ENCODE peak calls at places on chromosomes 5 and 9, in five cellular contexts. M is stomach; Z is A673; E is CD8-positive, alpha-beta memory T cell; H is H9. C is an unnamed sample.
A peak's percentile ranks its signal among the peaks of the same experiment; 100 is the strongest.

GRCh38 chr5:171314728-171315385 is 5.8 kb downstream of the TLX3 start:
- DNase-seq in Z (no peak), E (no peak), H (peak; percentile 52), M (no peak), C (no peak)

GRCh38 chr9:123550797-123551196 is 194.8 kb downstream of the CRB2 start:
- DNase-seq in H (peak; percentile 57), M (no peak), Z (peak; percentile 9), E (no peak), C (no peak)

GRCh38 chr5:72122619-72123018 is 15.3 kb downstream of the MAP1B start:
- DNase-seq in E (no peak), Z (no peak), M (no peak), H (no peak), C (no peak)

GRCh38 chr9:133992780-133993634 is 883 bp upstream of the VAV2 start:
- DNase-seq in H (peak; percentile 78), Z (peak; percentile 83), M (peak; percentile 79), E (peak; percentile 78), C (peak; percentile 93)

GRCh38 chr5:135264451-135265445 is 134.3 kb downstream of the MACROH2A1 start:
- DNase-seq in Z (no peak), M (no peak), E (no peak), H (no peak), C (no peak)

GRCh38 chr9:121652037-121652837 is 803 bp downstream of the DAB2IP start:
- DNase-seq in M (peak; percentile 67), H (peak; percentile 47), E (peak; percentile 21), Z (peak; percentile 39), C (peak; percentile 74)

GRCh38 chr5:78912085-78912771 is 72.9 kb downstream of the ARSB start:
- DNase-seq in M (no peak), H (no peak), Z (no peak), E (no peak), C (no peak)

GRCh38 chr5:107985144-107985543 is 314.4 kb upstream of the EFNA5 start:
- DNase-seq in E (no peak), M (peak; percentile 57), Z (no peak), H (no peak), C (no peak)

GRCh38 chr9:1604942-1605560 is 410.1 kb upstream of the SMARCA2 start:
- DNase-seq in Z (peak; percentile 54), E (no peak), M (no peak), H (no peak), C (no peak)

GRCh38 chr5:132838516-132839282 is 8.3 kb upstream of the SHROOM1 start:
- DNase-seq in E (no peak), Z (no peak), M (no peak), H (no peak), C (no peak)

GRCh38 chr9:72127753-72128152 is 21.5 kb upstream of the GDA start:
- DNase-seq in E (no peak), M (no peak), Z (no peak), H (no peak), C (no peak)

GRCh38 chr9:93597142-93597706 is 20.8 kb downstream of the PHF2 start:
- DNase-seq in E (no peak), H (no peak), M (no peak), Z (no peak), C (no peak)

GRCh38 chr5:127440831-127441230 is 76.6 kb upstream of the PRRC1 start:
- DNase-seq in E (no peak), M (no peak), Z (no peak), H (no peak), C (no peak)

GRCh38 chr9:19998153-19998552 is 209.3 kb upstream of the SLC24A2 start:
- DNase-seq in E (no peak), Z (peak; percentile 62), H (no peak), M (no peak), C (no peak)

GRCh38 chr9:92759990-92760893 is 4.4 kb downstream of the BICD2 start:
- DNase-seq in M (peak; percentile 82), H (peak; percentile 26), E (no peak), Z (no peak), C (no peak)

GRCh38 chr9:136328622-136329041 is 1.3 kb downstream of the GPSM1 start:
- DNase-seq in Z (peak; percentile 51), E (no peak), M (no peak), H (no peak), C (no peak)

GRCh38 chr9:131467214-131467935 is 35.3 kb upstream of the POMT1 start:
- DNase-seq in H (no peak), Z (no peak), M (no peak), E (no peak), C (no peak)

GRCh38 chr5:164013077-164013670 is 507.8 kb downstream of the MAT2B start:
- DNase-seq in E (no peak), H (peak; percentile 43), M (peak; percentile 51), Z (peak; percentile 71), C (no peak)

GRCh38 chr9:96574931-96575351 is 44.7 kb downstream of the CDC14B start:
- DNase-seq in M (no peak), Z (no peak), E (no peak), H (no peak), C (no peak)

GRCh38 chr9:127189628-127190027 is 67.2 kb upstream of the ANGPTL2 start:
- DNase-seq in Z (no peak), H (no peak), M (no peak), E (no peak), C (no peak)

GRCh38 chr5:10671041-10672008 is 89.7 kb downstream of the DAP start:
- DNase-seq in H (no peak), Z (peak; percentile 48), M (no peak), E (no peak), C (no peak)

GRCh38 chr5:58019614-58020013 is 440.3 kb downstream of the PLK2 start:
- DNase-seq in E (no peak), M (peak; percentile 27), Z (no peak), H (no peak), C (peak; percentile 55)

GRCh38 chr9:137367506-137368430 is 55.2 kb downstream of the EXD3 start:
- DNase-seq in M (no peak), H (peak; percentile 27), E (no peak), Z (no peak), C (peak; percentile 16)

GRCh38 chr5:88664630-88665029 is 218.4 kb downstream of the MEF2C start:
- DNase-seq in Z (no peak), M (no peak), E (no peak), H (no peak), C (no peak)

GRCh38 chr5:27316283-27316675 is 277.9 kb upstream of the CDH9 start:
- DNase-seq in H (no peak), M (no peak), Z (no peak), E (no peak), C (no peak)

GRCh38 chr9:92749934-92750315 is 14.7 kb downstream of the BICD2 start:
- DNase-seq in Z (no peak), H (no peak), E (no peak), M (no peak), C (no peak)

GRCh38 chr9:75105019-75105540 is 16.8 kb downstream of the OSTF1 start:
- DNase-seq in Z (no peak), H (no peak), M (no peak), E (no peak), C (no peak)

GRCh38 chr9:128026255-128027165 is 40.6 kb downstream of the NAIF1 start:
- DNase-seq in E (peak; percentile 92), H (no peak), Z (no peak), M (peak; percentile 38), C (peak; percentile 75)

GRCh38 chr9:122807271-122807900 is 7.5 kb downstream of the OR1K1 start:
- DNase-seq in H (no peak), M (no peak), Z (no peak), E (no peak), C (no peak)

DNA sequence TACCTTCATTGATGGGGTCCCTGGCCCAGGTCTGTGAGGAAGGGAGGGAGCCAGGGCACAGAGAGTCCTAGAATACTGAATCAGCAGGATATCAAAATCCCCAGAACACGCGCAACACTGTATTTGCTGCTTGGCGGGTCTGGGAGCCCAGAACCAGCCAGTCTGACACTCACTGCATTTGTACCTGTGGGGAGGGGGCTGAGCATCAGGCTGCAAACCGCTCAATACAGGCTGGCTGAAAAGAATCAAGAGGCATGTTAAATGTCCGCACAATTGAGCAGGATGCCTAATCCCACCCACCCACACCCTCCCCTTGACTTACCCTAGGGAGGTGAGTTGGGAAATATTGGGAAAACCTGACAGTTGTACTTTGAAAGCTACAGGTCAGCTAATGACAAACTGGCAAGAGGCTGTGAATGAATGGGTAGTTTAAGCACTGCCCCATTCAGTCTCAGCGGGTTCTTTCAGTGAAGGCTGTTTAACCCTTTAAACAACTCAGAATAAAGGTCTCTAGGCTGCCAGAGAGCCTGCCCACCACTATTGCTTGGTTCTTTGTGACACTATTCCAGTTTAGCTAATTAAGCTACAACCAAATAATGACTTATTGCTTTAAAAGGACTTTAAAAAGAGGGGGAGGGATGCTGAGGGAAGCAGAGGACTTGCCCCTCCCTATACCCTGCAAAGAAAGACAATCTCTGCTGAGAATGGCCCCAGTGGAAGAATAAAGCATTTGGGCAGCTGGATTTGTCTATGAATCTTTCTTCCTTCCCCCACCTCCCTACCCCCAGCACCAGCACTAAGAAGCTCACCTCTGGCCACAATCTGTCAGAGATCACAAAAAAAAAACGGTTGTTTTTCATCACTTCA is 5.0 kb downstream of the SPRY4 start:
- DNase-seq in E (no peak), H (no peak), M (no peak), Z (no peak), C (no peak)
- H3K4me1 ChIP-seq in E (peaks cover 26% of the 10 kb centered on the region), H (peaks cover 16% of the 10 kb centered on the region), M (peaks cover 70% of the 10 kb centered on the region), Z (peaks cover 85% of the 10 kb centered on the region), C (peaks cover 44% of the 10 kb centered on the region)

DNA sequence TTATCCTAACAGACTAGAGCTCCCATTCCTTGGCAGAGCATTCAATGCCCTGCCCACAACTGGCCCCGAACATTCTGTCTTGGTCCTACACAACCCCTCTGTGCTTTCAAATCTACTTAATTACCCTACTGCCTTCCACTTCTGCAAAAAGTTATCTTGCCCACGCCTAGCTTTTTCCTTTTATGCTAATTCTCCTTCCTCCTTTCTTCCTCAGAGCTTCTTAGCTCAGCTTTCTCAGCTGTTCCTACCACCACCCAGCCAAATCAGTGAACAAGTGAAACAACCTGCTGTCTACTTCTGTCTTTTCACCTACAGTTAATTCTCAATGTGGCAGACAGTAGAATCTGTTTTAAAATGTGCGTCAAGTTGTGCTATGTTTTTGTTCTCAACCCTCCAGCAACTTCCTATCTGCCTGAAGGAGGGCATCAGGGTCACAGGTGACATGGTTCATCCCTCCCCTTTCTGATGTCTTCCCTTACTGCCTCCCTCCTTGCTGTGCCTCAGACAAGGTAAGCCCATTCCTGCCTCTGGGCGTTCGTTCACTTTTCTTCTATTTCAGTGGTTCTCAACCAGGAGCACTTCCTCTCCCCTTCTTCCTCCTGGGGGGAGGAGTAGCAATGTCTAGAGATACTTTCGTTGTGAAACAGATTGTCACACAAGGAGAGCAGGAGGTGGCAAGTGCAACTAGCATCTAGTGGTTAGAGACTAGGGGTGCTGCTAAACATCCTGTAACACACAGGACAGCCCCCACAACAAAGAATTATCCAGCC is 1.3 kb upstream of the REEP5 start:
- DNase-seq in E (peak; percentile 66), M (no peak), H (peak; percentile 31), Z (no peak), C (peak; percentile 25)
- H3K4me1 ChIP-seq in E (peaks cover 60% of the 10 kb centered on the region), M (peaks cover 43% of the 10 kb centered on the region), H (no peaks in the 10 kb centered on the region), Z (peaks cover 17% of the 10 kb centered on the region), C (peaks cover 16% of the 10 kb centered on the region)

GRCh38 chr9:88746744-88747398 is 211.9 kb downstream of the NXNL2 start:
- DNase-seq in E (no peak), Z (no peak), H (peak; percentile 63), M (no peak), C (no peak)
- H3K4me1 ChIP-seq in E (no peaks in the 10 kb centered on the region), Z (peaks cover 61% of the 10 kb centered on the region), H (peaks cover 2% of the 10 kb centered on the region), M (peaks cover 2% of the 10 kb centered on the region), C (no peaks in the 10 kb centered on the region)

DNA sequence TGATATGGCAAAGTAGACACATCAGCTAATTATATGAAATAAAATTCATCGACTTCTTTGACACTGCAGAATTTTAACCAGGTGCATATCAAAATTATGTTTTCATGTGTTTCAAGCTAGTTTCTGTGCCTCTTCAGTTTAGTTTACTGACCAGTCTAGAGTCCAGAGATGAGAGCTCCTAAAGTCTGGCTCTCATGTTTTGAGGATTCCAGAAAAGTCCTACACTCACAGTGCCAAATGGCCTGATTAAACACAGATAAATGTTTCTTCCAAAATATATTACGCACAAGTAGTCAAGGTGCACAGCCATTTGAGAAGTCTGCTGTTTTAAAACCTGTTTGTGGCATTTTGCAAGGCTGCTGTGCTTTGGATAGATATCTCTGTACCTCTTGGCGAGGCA is 15.6 kb downstream of the RGMB start:
- DNase-seq in Z (no peak), H (no peak), M (no peak), E (no peak), C (no peak)
- H3K4me1 ChIP-seq in Z (peaks cover 21% of the 10 kb centered on the region), H (peaks cover 8% of the 10 kb centered on the region), M (peaks cover 53% of the 10 kb centered on the region), E (no peaks in the 10 kb centered on the region), C (peaks cover 72% of the 10 kb centered on the region)

C was measured in mucosa of descending colon.